ENCODE peak calls at places on chromosomes 5 and 9, in ten cellular contexts. U is AG09319; D is activated CD4-positive, alpha-beta T cell treated with anti-CD3 and anti-CD28 coated beads, Interleukin-2, amount 10 ng/mL, durations not matched to agents 24 days and 14 days; Z is fibroblast of pulmonary artery; B is HS-5; X is SK-MEL-5; R is foreskin fibroblast; F is AML-193; I is NCI-H460; V is stomach. G is an unnamed sample.
A peak's percentile ranks its signal among the peaks of the same experiment; 100 is the strongest.

GRCh38 chr9:128987800-128988199 is 40.3 kb downstream of the NUP188 start:
- DNase-seq in I (no peak), D (no peak), U (peak; percentile 40), Z (peak; percentile 65), V (no peak), R (peak; percentile 90), B (peak; percentile 64), X (no peak), F (no peak), G (no peak)

GRCh38 chr5:100762163-100762562 is 140.9 kb downstream of the ST8SIA4 start:
- DNase-seq in R (no peak), X (no peak), U (no peak), I (no peak), B (no peak), V (no peak), Z (peak; percentile 77), F (no peak), D (no peak), G (no peak)

GRCh38 chr5:126460459-126460858 is 37.2 kb downstream of the GRAMD2B start:
- DNase-seq in R (no peak), U (no peak), V (no peak), F (no peak), X (no peak), Z (no peak), I (no peak), D (no peak), B (no peak), G (no peak)

GRCh38 chr5:160166069-160166972 is 47.1 kb upstream of the PWWP2A start:
- DNase-seq in Z (no peak), F (no peak), B (no peak), U (no peak), X (no peak), V (no peak), I (no peak), R (no peak), D (no peak), G (no peak)

GRCh38 chr9:35568196-35568595 is 36.9 kb upstream of the TESK1 start:
- DNase-seq in U (no peak), R (no peak), I (no peak), B (no peak), V (no peak), F (no peak), X (no peak), D (no peak), Z (no peak), G (no peak)

GRCh38 chr5:174086751-174087150 is 41.2 kb downstream of the NSG2 start:
- DNase-seq in U (no peak), F (no peak), Z (no peak), R (no peak), X (no peak), V (no peak), D (no peak), B (no peak), I (no peak), G (no peak)

GRCh38 chr5:112385566-112385965 is 33.5 kb downstream of the EPB41L4A start:
- DNase-seq in Z (no peak), D (no peak), U (no peak), R (no peak), V (no peak), B (no peak), I (no peak), X (no peak), F (no peak), G (no peak)

GRCh38 chr5:179720222-179720621 is 12.4 kb upstream of the MAML1 start:
- DNase-seq in R (no peak), Z (no peak), X (no peak), I (no peak), D (no peak), V (no peak), F (no peak), B (no peak), U (no peak), G (no peak)

GRCh38 chr5:7849531-7850240 is 1.2 kb downstream of the CFAP90 start:
- DNase-seq in I (no peak), D (peak; percentile 62), F (no peak), B (no peak), R (peak; percentile 25), U (no peak), Z (no peak), V (no peak), X (no peak), G (no peak)

GRCh38 chr9:109014267-109015025 is 1.1 kb upstream of the CTNNAL1 start:
- DNase-seq in V (no peak), B (no peak), D (no peak), Z (peak; percentile 85), X (no peak), U (no peak), I (no peak), R (peak; percentile 66), F (no peak), G (no peak)

GRCh38 chr9:94630833-94631232 is 8.5 kb downstream of the FBP1 start:
- DNase-seq in X (no peak), U (no peak), I (no peak), Z (no peak), B (no peak), V (peak; percentile 67), F (no peak), R (no peak), D (no peak), G (no peak)

GRCh38 chr9:134910146-134910545 is 7.6 kb downstream of the FCN1 start:
- DNase-seq in V (peak; percentile 8), F (no peak), D (no peak), B (no peak), U (no peak), Z (no peak), R (no peak), X (no peak), I (no peak), G (no peak)

GRCh38 chr5:151072234-151073025 is 8.4 kb downstream of the TNIP1 start:
- DNase-seq in B (peak; percentile 56), D (no peak), U (no peak), R (peak; percentile 76), Z (peak; percentile 63), X (no peak), V (no peak), I (peak; percentile 24), F (no peak), G (no peak)

GRCh38 chr9:125829743-125830142 is 82.6 kb downstream of the PBX3 start:
- DNase-seq in B (no peak), V (peak; percentile 35), I (no peak), Z (peak; percentile 53), F (peak; percentile 45), D (peak; percentile 82), X (no peak), U (no peak), R (peak; percentile 20), G (no peak)

GRCh38 chr9:2810424-2811075 is 33.3 kb downstream of the PUM3 start:
- DNase-seq in R (no peak), U (no peak), F (no peak), X (no peak), I (no peak), Z (no peak), B (peak; percentile 6), D (no peak), V (no peak), G (no peak)

GRCh38 chr9:105500108-105500766 is 52.4 kb downstream of the FSD1L start:
- DNase-seq in F (peak; percentile 42), B (no peak), I (no peak), R (no peak), V (no peak), Z (peak; percentile 36), X (no peak), D (no peak), U (no peak), G (no peak)

GRCh38 chr9:76316069-76316468 is 78.2 kb downstream of the RFK start:
- DNase-seq in U (no peak), R (no peak), V (no peak), Z (no peak), I (no peak), D (no peak), B (no peak), F (no peak), X (no peak), G (no peak)

GRCh38 chr5:59021837-59022514 is 439.1 kb downstream of the RAB3C start:
- DNase-seq in F (no peak), B (no peak), U (no peak), I (no peak), R (no peak), X (no peak), Z (no peak), V (peak; percentile 35), D (no peak), G (no peak)

GRCh38 chr5:76986828-76987526 is 34.1 kb downstream of the CRHBP start:
- DNase-seq in I (no peak), B (no peak), F (no peak), V (no peak), X (no peak), D (no peak), Z (no peak), U (no peak), R (no peak), G (no peak)

GRCh38 chr5:109329296-109330252 is 80.2 kb downstream of the PJA2 start:
- DNase-seq in B (peak; percentile 45), I (no peak), X (no peak), D (peak; percentile 40), U (peak; percentile 51), V (no peak), Z (peak; percentile 89), F (peak; percentile 30), R (peak; percentile 84), G (no peak)

GRCh38 chr5:141420855-141421488 is at the start of gene PCDHGA11:
- DNase-seq in Z (peak; percentile 82), X (no peak), R (peak; percentile 86), V (no peak), F (no peak), I (no peak), D (peak; percentile 85), B (no peak), U (peak; percentile 22), G (no peak)

GRCh38 chr5:100600289-100600994 is 65.3 kb downstream of the FAM174A start:
- DNase-seq in X (no peak), F (no peak), V (no peak), B (no peak), R (no peak), Z (no peak), U (no peak), I (no peak), D (no peak), G (no peak)

GRCh38 chr9:108486791-108487190 is 369.0 kb downstream of the ACTL7B start:
- DNase-seq in I (no peak), F (no peak), D (no peak), R (peak; percentile 29), X (no peak), B (no peak), Z (no peak), V (no peak), U (no peak), G (no peak)

GRCh38 chr5:167152561-167152960 is 1138.9 kb upstream of the WWC1 start:
- DNase-seq in U (no peak), D (no peak), Z (no peak), B (no peak), I (no peak), F (no peak), X (no peak), R (no peak), V (no peak), G (no peak)

GRCh38 chr5:134917070-134917831 is 12.3 kb downstream of the PCBD2 start:
- DNase-seq in B (no peak), X (no peak), U (no peak), F (no peak), R (no peak), Z (no peak), V (no peak), I (no peak), D (no peak), G (no peak)

GRCh38 chr9:122016309-122016708 is 76.8 kb downstream of the TTLL11 start:
- DNase-seq in B (no peak), V (no peak), U (no peak), X (peak; percentile 91), I (no peak), D (no peak), Z (no peak), F (no peak), R (no peak), G (no peak)

GRCh38 chr5:68973696-68974095 is 120.1 kb upstream of the SLC30A5 start:
- DNase-seq in V (no peak), D (no peak), R (no peak), Z (no peak), B (no peak), I (no peak), X (no peak), F (no peak), U (no peak), G (no peak)

GRCh38 chr5:120293796-120294195 is 170.3 kb upstream of the PRR16 start:
- DNase-seq in D (no peak), B (peak; percentile 72), I (no peak), F (no peak), Z (peak; percentile 35), X (no peak), V (no peak), U (peak; percentile 55), R (peak; percentile 91), G (no peak)